ENCODE peak calls at places on chromosomes 2 and 18, in six cellular contexts. G, U, T, M, Q and E are unnamed samples.

GRCh38 chr2:241796610-241797138 is 12.3 kb upstream of the NEU4 start:
- DNase-seq in G (no peak), U (no peak), T (no peak), M (no peak), Q (peak; percentile 63), E (peak; percentile 7)

GRCh38 chr2:18117592-18117991 is 239.1 kb downstream of the KCNS3 start:
- DNase-seq in G (peak; percentile 13), U (no peak), T (peak; percentile 78), M (no peak), Q (no peak), E (no peak)

GRCh38 chr2:123908522-123908921 is 116.6 kb upstream of the CNTNAP5 start:
- DNase-seq in G (no peak), U (no peak), T (no peak), M (no peak), Q (no peak), E (no peak)

GRCh38 chr2:159759577-159759976 is 38.4 kb downstream of the CD302 start:
- DNase-seq in G (no peak), U (no peak), T (no peak), M (no peak), Q (no peak), E (no peak)

GRCh38 chr2:31558401-31559295 is 22.1 kb downstream of the SRD5A2 start:
- DNase-seq in G (no peak), U (no peak), T (no peak), M (no peak), Q (no peak), E (no peak)

GRCh38 chr2:60456115-60456770 is 97.2 kb downstream of the BCL11A start:
- DNase-seq in G (no peak), U (no peak), T (peak; percentile 60), M (no peak), Q (no peak), E (no peak)

GRCh38 chr2:60839126-60839813 is 42.1 kb upstream of the REL start:
- DNase-seq in G (no peak), U (no peak), T (peak; percentile 74), M (no peak), Q (no peak), E (no peak)

GRCh38 chr2:207239222-207239674 is 73.5 kb upstream of the KLF7 start:
- DNase-seq in G (no peak), U (peak; percentile 92), T (no peak), M (peak; percentile 42), Q (no peak), E (peak; percentile 70)

GRCh38 chr18:2959341-2959740 is 53.6 kb downstream of the LPIN2 start:
- DNase-seq in G (no peak), U (no peak), T (no peak), M (no peak), Q (no peak), E (no peak)

GRCh38 chr2:39492095-39492590 is 55.1 kb upstream of the MAP4K3 start:
- DNase-seq in G (no peak), U (no peak), T (no peak), M (no peak), Q (no peak), E (no peak)

GRCh38 chr2:28658369-28658768 is 93.3 kb upstream of the PPP1CB start:
- DNase-seq in G (no peak), U (no peak), T (no peak), M (no peak), Q (no peak), E (no peak)

GRCh38 chr2:219496781-219497494 is 1.8 kb upstream of the GMPPA start:
- DNase-seq in G (no peak), U (peak; percentile 80), T (peak; percentile 65), M (no peak), Q (peak; percentile 87), E (peak; percentile 59)

GRCh38 chr2:27889774-27890145 is 427 bp downstream of the RBKS start:
- DNase-seq in G (no peak), U (peak; percentile 72), T (peak; percentile 55), M (peak; percentile 12), Q (no peak), E (no peak)

GRCh38 chr2:221673248-221673647 is 101.1 kb upstream of the EPHA4 start:
- DNase-seq in G (no peak), U (no peak), T (no peak), M (no peak), Q (no peak), E (no peak)

GRCh38 chr2:220209751-220210150 is 582.3 kb downstream of the SLC4A3 start:
- DNase-seq in G (no peak), U (no peak), T (no peak), M (no peak), Q (no peak), E (no peak)

GRCh38 chr18:62485684-62486083 is 37.1 kb upstream of the ZCCHC2 start:
- DNase-seq in G (peak; percentile 86), U (no peak), T (no peak), M (no peak), Q (no peak), E (no peak)

GRCh38 chr2:241925277-241925676 is 55.7 kb downstream of the RTP5 start:
- DNase-seq in G (no peak), U (no peak), T (no peak), M (no peak), Q (peak; percentile 59), E (no peak)

GRCh38 chr2:10400568-10400977 is 47.6 kb downstream of the ODC1 start:
- DNase-seq in G (no peak), U (peak; percentile 74), T (no peak), M (peak; percentile 50), Q (no peak), E (no peak)

GRCh38 chr2:137677466-137677865 is 286.8 kb upstream of the HNMT start:
- DNase-seq in G (no peak), U (no peak), T (peak; percentile 22), M (no peak), Q (no peak), E (no peak)

GRCh38 chr2:96147593-96148201 is 2.5 kb upstream of the DUSP2 start:
- DNase-seq in G (no peak), U (peak; percentile 60), T (no peak), M (no peak), Q (no peak), E (no peak)

GRCh38 chr2:237895544-237896506 is 36.4 kb downstream of the RAMP1 start:
- DNase-seq in G (no peak), U (peak; percentile 94), T (no peak), M (peak; percentile 79), Q (peak; percentile 64), E (peak; percentile 76)

GRCh38 chr2:168583064-168583709 is 127.1 kb downstream of the CERS6 start:
- DNase-seq in G (no peak), U (no peak), T (no peak), M (no peak), Q (no peak), E (no peak)

GRCh38 chr2:102749938-102750337 is 11.9 kb upstream of the TMEM182 start:
- DNase-seq in G (no peak), U (no peak), T (no peak), M (no peak), Q (no peak), E (no peak)

GRCh38 chr2:239595711-239596110 is 194.9 kb upstream of the HDAC4 start:
- DNase-seq in G (no peak), U (peak; percentile 35), T (no peak), M (no peak), Q (no peak), E (no peak)

GRCh38 chr2:239596298-239596697 is 195.5 kb upstream of the HDAC4 start:
- DNase-seq in G (no peak), U (no peak), T (no peak), M (no peak), Q (no peak), E (peak; percentile 8)

GRCh38 chr2:239593455-239593854 is 192.6 kb upstream of the HDAC4 start:
- DNase-seq in G (no peak), U (no peak), T (no peak), M (no peak), Q (peak; percentile 22), E (peak; percentile 25)

GRCh38 chr2:239593965-239594771 is 193.3 kb upstream of the HDAC4 start:
- DNase-seq in G (no peak), U (peak; percentile 44), T (no peak), M (no peak), Q (peak; percentile 31), E (peak; percentile 21)

DNA sequence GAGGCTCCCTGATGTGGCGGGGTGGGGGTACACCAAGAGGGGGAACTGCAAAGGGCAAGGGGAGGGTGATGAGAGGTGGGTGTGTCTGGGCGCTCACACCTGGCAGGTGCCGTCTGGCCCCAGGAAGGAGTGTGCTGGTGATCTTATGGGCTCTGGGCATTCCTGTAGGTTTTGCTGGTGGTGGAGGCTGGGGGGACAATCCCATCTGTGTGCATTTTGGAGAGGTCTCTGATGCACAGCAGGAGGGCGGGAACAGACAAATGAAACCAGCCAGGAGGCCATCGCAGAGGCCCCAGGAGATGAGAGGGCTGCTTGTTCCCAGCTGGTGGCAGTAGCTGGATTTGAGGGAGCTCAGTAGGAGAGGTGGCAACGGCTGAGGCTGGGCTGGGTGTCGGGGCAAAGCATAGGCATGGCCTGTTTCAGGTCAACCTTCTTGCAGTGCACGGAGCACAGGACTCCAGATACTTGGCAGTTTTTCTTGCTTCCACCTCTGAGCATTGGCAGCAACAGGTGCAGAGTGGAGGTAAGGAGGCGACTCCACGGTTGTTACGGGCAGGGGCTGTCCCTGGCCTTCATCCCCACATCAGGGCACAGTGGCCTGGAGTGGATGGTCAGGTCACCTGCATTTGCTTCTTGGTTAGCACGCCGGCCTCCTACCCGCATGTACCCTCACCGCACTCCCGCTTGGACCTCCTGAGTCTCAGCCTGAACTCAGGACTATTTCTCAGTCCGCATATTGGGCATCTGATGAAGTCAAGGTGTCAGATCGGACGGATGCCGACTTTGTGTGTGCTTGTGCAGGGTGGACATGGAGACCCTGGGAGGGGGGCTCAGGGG is 194.2 kb upstream of the HDAC4 start:
- DNase-seq in G (no peak), U (peak; percentile 54), T (no peak), M (no peak), Q (peak; percentile 24), E (peak; percentile 30)
- H3K27ac ChIP-seq in G (no peak overlapping the region), U (no peak overlapping the region), T (no peak overlapping the region), M (no peak overlapping the region), Q (no peak overlapping the region), E (no peak overlapping the region)

GRCh38 chr2:26575836-26576564 is 65.2 kb downstream of the CIB4 start:
- DNase-seq in G (no peak), U (peak; percentile 40), T (no peak), M (no peak), Q (peak; percentile 68), E (no peak)

GRCh38 chr2:26576565-26577441 is 64.4 kb downstream of the CIB4 start:
- DNase-seq in G (no peak), U (peak; percentile 62), T (no peak), M (no peak), Q (peak; percentile 32), E (no peak)

GRCh38 chr2:26574066-26574899 is 66.9 kb downstream of the CIB4 start:
- DNase-seq in G (no peak), U (peak; percentile 41), T (no peak), M (no peak), Q (no peak), E (no peak)

GRCh38 chr2:26573241-26573925 is 67.8 kb downstream of the CIB4 start:
- DNase-seq in G (no peak), U (peak; percentile 44), T (no peak), M (no peak), Q (peak; percentile 44), E (no peak)

GRCh38 chr2:26574900-26575560 is 66.1 kb downstream of the CIB4 start:
- DNase-seq in G (no peak), U (peak; percentile 48), T (no peak), M (no peak), Q (peak; percentile 37), E (peak; percentile 23)
- H3K4me3 ChIP-seq in G (no peak overlapping the region), U (no peak overlapping the region), T (no peak overlapping the region), M (no peak overlapping the region), Q (no peak overlapping the region), E (no peak overlapping the region)

GRCh38 chr2:187993516-187993915 is 298.2 kb upstream of the GULP1 start:
- DNase-seq in G (no peak), U (no peak), T (peak; percentile 39), M (no peak), Q (no peak), E (no peak)
- TF ChIP-seq CTCF in G (no peak), U (no peak), T (no peak), M (no peak), Q (no peak), E (no peak)

GRCh38 chr18:34709631-34710429 is at the start of gene DTNA:
- DNase-seq in G (no peak), U (no peak), T (peak; percentile 65), M (no peak), Q (no peak), E (no peak)
- H3K27ac ChIP-seq in G (no peak within 1 kb of the TSS), U (peak within 1 kb of the TSS; percentile 59), T (no peak within 1 kb of the TSS), M (peak within 1 kb of the TSS; percentile 49), Q (peak within 1 kb of the TSS; percentile 65), E (peak within 1 kb of the TSS; percentile 73)